ENCODE peak calls at places on chromosome 13, in seven cellular contexts. P is HCT116, I is PC-3, Q is SK-N-SH, U is GM23248, R is OCI-LY7, M is neural progenitor cell. L is an unnamed sample.
A peak's percentile ranks its signal among the peaks of the same experiment; 100 is the strongest.

GRCh38 chr13:59103004-59103768 is 1060.5 kb downstream of the DIAPH3 start:
- DNase-seq in P (no peak), I (no peak), Q (peak; percentile 43), U (no peak), R (no peak), M (no peak), L (peak; percentile 10)

GRCh38 chr13:33999830-34000605 is 182.1 kb downstream of the RFC3 start:
- DNase-seq in P (no peak), I (peak; percentile 77), Q (no peak), U (peak; percentile 22), R (no peak), M (no peak), L (no peak)

GRCh38 chr13:36357692-36358091 is 11.5 kb upstream of the SPART start:
- DNase-seq in P (no peak), I (no peak), Q (no peak), U (peak; percentile 10), R (no peak), M (no peak), L (no peak)

GRCh38 chr13:33918199-33918932 is 100.4 kb downstream of the RFC3 start:
- DNase-seq in P (no peak), I (peak; percentile 85), Q (no peak), U (peak; percentile 94), R (no peak), M (peak; percentile 10), L (no peak)

GRCh38 chr13:113656831-113657671 is 947 bp downstream of the ATP4B start:
- DNase-seq in P (no peak), I (no peak), Q (no peak), U (no peak), R (no peak), M (no peak), L (no peak)

GRCh38 chr13:45718063-45718462 is 15.9 kb downstream of the CBY2 start:
- DNase-seq in P (peak; percentile 8), I (peak; percentile 41), Q (peak; percentile 48), U (peak; percentile 64), R (peak; percentile 7), M (peak; percentile 70), L (peak; percentile 25)

GRCh38 chr13:100566543-100566942 is 22.0 kb downstream of the GGACT start:
- DNase-seq in P (no peak), I (peak; percentile 69), Q (no peak), U (peak; percentile 53), R (no peak), M (no peak), L (no peak)

GRCh38 chr13:113209336-113209879 is at the start of gene CUL4A:
- DNase-seq in P (peak; percentile 31), I (peak; percentile 55), Q (peak; percentile 90), U (peak; percentile 95), R (peak; percentile 61), M (peak; percentile 95), L (peak; percentile 92)

GRCh38 chr13:80598189-80598588 is 257.3 kb upstream of the SPRY2 start:
- DNase-seq in P (no peak), I (no peak), Q (no peak), U (no peak), R (no peak), M (no peak), L (no peak)

GRCh38 chr13:52961196-52961845 is 67.3 kb upstream of the OLFM4 start:
- DNase-seq in P (no peak), I (no peak), Q (no peak), U (no peak), R (no peak), M (peak; percentile 65), L (no peak)

DNA sequence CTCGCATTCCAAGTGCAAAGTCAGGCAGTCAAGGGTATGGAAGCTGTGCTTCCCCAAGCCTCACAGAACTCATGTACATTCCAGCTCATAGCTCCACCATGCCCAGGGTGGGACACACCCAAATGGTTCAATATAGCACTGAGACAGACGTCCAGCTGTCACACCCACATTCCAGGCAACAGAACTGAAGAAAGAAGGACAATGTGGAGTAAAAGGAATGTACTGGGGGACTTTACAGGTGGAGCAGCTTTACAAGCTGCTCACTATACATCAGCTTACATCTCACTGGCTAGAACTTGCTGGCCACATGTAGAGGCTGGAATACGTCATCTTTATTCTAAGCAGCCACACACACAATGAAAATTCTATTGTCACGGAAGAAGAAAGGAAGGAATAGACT is 86.3 kb downstream of the KLF12 start:
- DNase-seq in P (peak; percentile 7), I (peak; percentile 71), Q (no peak), U (peak; percentile 24), R (no peak), M (peak; percentile 13), L (peak; percentile 54)
- TF ChIP-seq EZH2phosphoT487 in P (no peak), I (no peak), Q (no peak), U (no peak), R (no peak), M (no peak), L (no peak)

GRCh38 chr13:25933520-25933919 is 118.3 kb downstream of the SHISA2 start:
- DNase-seq in P (no peak), I (no peak), Q (no peak), U (no peak), R (no peak), M (no peak), L (peak; percentile 19)

GRCh38 chr13:25930655-25931054 is 121.2 kb downstream of the SHISA2 start:
- DNase-seq in P (no peak), I (no peak), Q (peak; percentile 41), U (no peak), R (no peak), M (peak; percentile 23), L (no peak)

GRCh38 chr13:25932353-25932752 is 119.5 kb downstream of the SHISA2 start:
- DNase-seq in P (no peak), I (no peak), Q (no peak), U (no peak), R (no peak), M (peak; percentile 28), L (no peak)

GRCh38 chr13:25929816-25930215 is 122.0 kb downstream of the SHISA2 start:
- DNase-seq in P (no peak), I (no peak), Q (no peak), U (no peak), R (no peak), M (no peak), L (no peak)

DNA sequence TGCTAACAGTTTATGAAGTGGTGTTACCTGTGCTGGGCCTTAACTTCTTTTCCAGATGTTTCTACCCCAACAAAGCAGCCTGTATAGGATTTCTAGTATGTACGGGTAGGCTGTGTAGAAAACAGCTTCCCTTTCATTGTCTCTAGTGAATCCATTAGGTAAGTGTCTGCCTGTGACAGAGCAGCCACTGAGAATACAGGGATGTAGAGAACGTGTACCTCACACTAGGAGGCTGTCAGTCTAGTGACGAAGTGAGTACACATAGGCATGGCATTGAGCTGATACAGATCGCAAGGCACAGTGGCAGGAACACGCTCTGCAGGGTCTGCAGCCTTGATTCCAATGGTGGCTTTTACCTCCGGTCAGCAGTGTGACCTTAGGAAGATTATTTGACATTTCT is 117.7 kb downstream of the SHISA2 start:
- DNase-seq in P (no peak), I (no peak), Q (no peak), U (no peak), R (no peak), M (no peak), L (no peak)
- H3K4me1 ChIP-seq in P (no peaks in the 10 kb centered on the region), I (no peaks in the 10 kb centered on the region), Q (no peaks in the 10 kb centered on the region), U (no peaks in the 10 kb centered on the region), R (no peaks in the 10 kb centered on the region), M (peaks cover 44% of the 10 kb centered on the region), L (no peaks in the 10 kb centered on the region)

GRCh38 chr13:95226476-95226875 is 74.8 kb downstream of the ABCC4 start:
- DNase-seq in P (no peak), I (no peak), Q (no peak), U (no peak), R (no peak), M (no peak), L (no peak)

GRCh38 chr13:95229855-95230254 is 71.4 kb downstream of the ABCC4 start:
- DNase-seq in P (no peak), I (no peak), Q (no peak), U (no peak), R (no peak), M (no peak), L (no peak)

GRCh38 chr13:95226051-95226450 is 75.2 kb downstream of the ABCC4 start:
- DNase-seq in P (no peak), I (peak; percentile 63), Q (no peak), U (no peak), R (no peak), M (no peak), L (no peak)

GRCh38 chr13:95228130-95228529 is 73.1 kb downstream of the ABCC4 start:
- DNase-seq in P (no peak), I (no peak), Q (no peak), U (no peak), R (no peak), M (no peak), L (no peak)

GRCh38 chr13:95226932-95227718 is 74.1 kb downstream of the ABCC4 start:
- DNase-seq in P (no peak), I (no peak), Q (no peak), U (no peak), R (no peak), M (no peak), L (no peak)
- H3K4me2 ChIP-seq in P (no peak overlapping the region), I (no peak overlapping the region), Q (no peak overlapping the region), U (no peak overlapping the region), R (no peak overlapping the region), M (no peak overlapping the region), L (no peak overlapping the region)

GRCh38 chr13:20119960-20120359 is 40.9 kb downstream of the GJA3 start:
- DNase-seq in P (no peak), I (no peak), Q (no peak), U (no peak), R (no peak), M (no peak), L (no peak)

GRCh38 chr13:20121154-20121515 is 39.7 kb downstream of the GJA3 start:
- DNase-seq in P (no peak), I (peak; percentile 50), Q (no peak), U (peak; percentile 27), R (no peak), M (no peak), L (no peak)

GRCh38 chr13:20114066-20114465 is 46.8 kb downstream of the GJA3 start:
- DNase-seq in P (no peak), I (no peak), Q (no peak), U (no peak), R (no peak), M (no peak), L (no peak)

GRCh38 chr13:20116213-20116612 is 44.6 kb downstream of the GJA3 start:
- DNase-seq in P (no peak), I (no peak), Q (no peak), U (no peak), R (no peak), M (no peak), L (no peak)

GRCh38 chr13:20118268-20119140 is 42.3 kb downstream of the GJA3 start:
- DNase-seq in P (no peak), I (peak; percentile 26), Q (peak; percentile 71), U (peak; percentile 75), R (no peak), M (peak; percentile 63), L (peak; percentile 84)
- TF ChIP-seq EZH2phosphoT487 in P (no peak), I (no peak), Q (no peak), U (no peak), R (no peak), M (no peak), L (no peak)

L was measured in hepatocyte.